ENCODE peak calls at places on chromosomes 12 and 14, in ten cellular contexts. X, A, G, D, Z, E, W, S, T and V are unnamed samples.

GRCh38 chr12:86565038-86565437 is 308.8 kb upstream of the MGAT4C start:
- DNase-seq in Z (no peak), W (no peak), G (no peak), X (no peak), S (no peak), E (no peak), T (no peak), D (no peak), A (no peak), V (no peak)

GRCh38 chr14:86777950-86778602 is 1214.9 kb downstream of the GALC start:
- DNase-seq in A (no peak), G (no peak), X (no peak), T (no peak), W (no peak), Z (no peak), S (peak; percentile 60), D (no peak), E (no peak), V (no peak)

GRCh38 chr14:44960146-44960545 is 1.6 kb downstream of the KLHL28 start:
- DNase-seq in T (no peak), E (no peak), S (no peak), W (no peak), D (peak; percentile 6), A (no peak), Z (no peak), G (no peak), X (no peak), V (no peak)

GRCh38 chr12:116759783-116760581 is 21.9 kb downstream of the RNFT2 start:
- DNase-seq in W (peak; percentile 41), D (peak; percentile 32), X (no peak), T (peak; percentile 20), A (no peak), Z (no peak), E (no peak), G (no peak), S (no peak), V (no peak)

GRCh38 chr14:50353126-50353525 is 41.0 kb downstream of the DMAC2L start:
- DNase-seq in E (no peak), G (no peak), X (no peak), A (no peak), Z (no peak), D (no peak), T (no peak), S (no peak), W (no peak), V (no peak)

GRCh38 chr14:23344481-23344880 is 8.2 kb downstream of the SLC22A17 start:
- DNase-seq in A (no peak), Z (no peak), G (no peak), T (no peak), E (no peak), D (no peak), X (no peak), W (no peak), S (no peak), V (no peak)

GRCh38 chr14:72366619-72367018 is 434.4 kb downstream of the RGS6 start:
- DNase-seq in T (no peak), W (no peak), A (no peak), S (no peak), X (no peak), Z (no peak), G (no peak), D (no peak), E (no peak), V (no peak)

GRCh38 chr14:49959822-49960408 is 67.0 kb downstream of the ARF6 start:
- DNase-seq in X (no peak), S (no peak), T (peak; percentile 77), G (no peak), E (no peak), A (no peak), W (no peak), Z (no peak), D (no peak), V (no peak)

GRCh38 chr14:68824517-68825347 is 31.9 kb upstream of the ZFP36L1 start:
- DNase-seq in X (peak; percentile 84), A (peak; percentile 86), T (peak; percentile 87), D (peak; percentile 90), G (peak; percentile 81), W (peak; percentile 91), S (peak; percentile 80), E (peak; percentile 88), Z (no peak), V (peak; percentile 91)

GRCh38 chr12:50088577-50089335 is 3.6 kb downstream of the SMARCD1 start:
- DNase-seq in W (no peak), T (peak; percentile 70), Z (no peak), G (no peak), X (no peak), D (peak; percentile 80), S (peak; percentile 68), E (no peak), A (peak; percentile 65), V (peak; percentile 68)

GRCh38 chr12:34257093-34257492 is 234.8 kb downstream of the ALG10 start:
- DNase-seq in Z (no peak), T (no peak), D (no peak), G (no peak), W (no peak), S (no peak), A (no peak), X (no peak), E (no peak), V (no peak)
- TF ChIP-seq CTCF in Z (no peak), T (no peak), D (no peak), G (no peak), W (no peak), S (no peak), A (peak; percentile 25), X (no peak), E (no peak), V (no peak)

GRCh38 chr12:132424118-132424438 is 65.9 kb upstream of the FBRSL1 start:
- DNase-seq in S (no peak), Z (no peak), W (no peak), X (no peak), G (no peak), D (no peak), A (no peak), T (no peak), E (no peak), V (no peak)
- TF ChIP-seq EP300 in S (no peak), Z (no peak), W (no peak), X (no peak), G (no peak), D (no peak), A (no peak), T (no peak), E (no peak), V (no peak)

DNA sequence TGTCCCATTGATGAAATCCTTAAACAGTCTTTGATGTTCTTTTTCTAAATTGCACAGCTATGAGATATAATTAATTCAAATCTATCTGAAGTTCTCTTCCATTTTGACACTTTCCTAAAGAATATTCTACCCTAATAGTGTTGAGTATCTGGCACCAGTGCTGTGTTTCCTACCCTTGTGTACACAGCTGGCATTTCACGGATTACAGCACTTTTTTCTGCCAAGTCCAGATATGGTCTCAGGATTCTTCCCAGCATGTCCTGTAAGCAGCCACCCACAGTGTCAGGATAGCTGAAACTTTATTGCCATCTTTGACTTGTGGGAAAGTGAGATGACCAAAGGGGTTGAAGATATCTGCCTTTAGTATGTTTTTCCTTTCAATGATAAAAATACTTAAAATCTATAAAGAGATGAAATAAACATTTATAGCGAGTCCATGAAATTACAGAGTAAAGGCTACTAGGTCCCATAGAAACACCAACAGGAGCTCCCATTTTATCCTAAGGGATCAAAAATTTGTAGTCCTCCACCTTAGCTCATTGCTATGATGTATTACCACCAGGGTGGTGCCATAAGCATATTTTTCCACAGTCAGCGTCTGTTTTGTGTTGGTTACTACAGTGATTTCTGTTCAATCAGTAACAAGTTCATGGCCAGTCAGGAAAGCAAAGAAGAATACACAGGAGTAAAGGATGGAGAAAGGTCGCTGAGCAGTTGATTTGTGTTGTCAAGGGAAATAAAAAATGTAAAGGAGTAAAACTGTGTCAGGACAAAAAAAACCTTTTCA is 96.7 kb downstream of the TRHDE start:
- DNase-seq in W (no peak), T (no peak), S (peak; percentile 0), X (no peak), A (no peak), E (no peak), D (no peak), Z (no peak), G (no peak), V (no peak)
- TF ChIP-seq CTCF in W (no peak), T (no peak), S (no peak), X (no peak), A (no peak), E (no peak), D (no peak), Z (no peak), G (no peak), V (no peak)

GRCh38 chr12:101773560-101774206 is 34.4 kb upstream of the SYCP3 start:
- DNase-seq in D (peak; percentile 76), A (peak; percentile 65), W (peak; percentile 73), Z (no peak), G (peak; percentile 37), E (peak; percentile 73), S (peak; percentile 44), T (peak; percentile 69), X (peak; percentile 36), V (peak; percentile 70)

GRCh38 chr12:101777476-101777875 is 38.2 kb upstream of the SYCP3 start:
- DNase-seq in Z (no peak), E (no peak), W (no peak), X (no peak), A (no peak), T (no peak), S (no peak), G (no peak), D (no peak), V (no peak)

GRCh38 chr12:101779200-101779599 is 39.9 kb upstream of the SYCP3 start:
- DNase-seq in D (no peak), G (no peak), W (no peak), E (no peak), Z (no peak), S (no peak), X (no peak), T (no peak), A (no peak), V (no peak)

GRCh38 chr12:101777978-101778377 is 38.7 kb upstream of the SYCP3 start:
- DNase-seq in A (no peak), D (no peak), Z (no peak), W (no peak), T (no peak), G (no peak), S (no peak), E (no peak), X (no peak), V (no peak)

DNA sequence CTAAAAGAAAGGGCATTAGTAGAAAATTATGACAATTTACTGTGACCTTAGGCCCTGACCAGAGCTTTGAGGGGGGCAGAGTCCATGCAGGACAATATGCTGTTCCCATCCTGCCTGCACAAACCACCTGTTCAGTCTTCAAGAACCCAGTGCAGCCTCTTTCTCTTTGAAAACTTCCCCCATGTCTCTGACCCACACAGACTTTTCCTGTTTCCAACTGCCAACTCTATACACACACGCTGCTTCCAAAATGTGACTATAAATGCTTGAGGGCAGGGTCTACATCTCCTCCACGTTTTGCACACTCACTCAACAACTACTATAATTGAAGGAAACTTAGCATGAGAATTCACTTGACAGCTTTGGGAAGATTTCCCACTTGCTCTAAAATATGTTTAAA is 36.6 kb upstream of the SYCP3 start:
- DNase-seq in E (no peak), S (no peak), T (no peak), A (no peak), W (no peak), Z (no peak), D (no peak), G (no peak), X (no peak), V (no peak)
- TF ChIP-seq EP300 in E (no peak), S (no peak), T (no peak), A (no peak), W (no peak), Z (no peak), D (no peak), G (no peak), X (no peak), V (no peak)